ENCODE peak calls at places on chromosomes 4 and X, in nine cellular contexts. K is sigmoid colon, Y is fibroblast of lung, I is fibroblast of pulmonary artery, L is AG04449, E is IMR-90, U is A549, A is lower lobe of right lung, D is astrocyte. N is an unnamed sample.

GRCh38 chr4:172813359-172813923 is 355.2 kb upstream of the GALNT7 start:
- DNase-seq in K (no peak), Y (peak; percentile 32), I (no peak), L (no peak), E (peak; percentile 13), U (no peak), A (no peak), D (peak; percentile 20), N (peak; percentile 3)

GRCh38 chr4:41525129-41525528 is 12.8 kb upstream of the LIMCH1 start:
- DNase-seq in K (no peak), Y (peak; percentile 99), I (peak; percentile 92), L (peak; percentile 63), E (peak; percentile 69), U (peak; percentile 38), A (no peak), D (peak; percentile 99), N (no peak)

GRCh38 chr4:24560770-24561415 is 23.5 kb downstream of the DHX15 start:
- DNase-seq in K (no peak), Y (peak; percentile 68), I (no peak), L (peak; percentile 55), E (peak; percentile 74), U (no peak), A (no peak), D (peak; percentile 64), N (no peak)

GRCh38 chr4:128565565-128566186 is 243.8 kb upstream of the JADE1 start:
- DNase-seq in K (peak; percentile 72), Y (no peak), I (peak; percentile 71), L (no peak), E (no peak), U (no peak), A (no peak), D (no peak), N (no peak)

GRCh38 chr4:99811117-99811516 is 5.5 kb upstream of the DAPP1 start:
- DNase-seq in K (no peak), Y (no peak), I (no peak), L (no peak), E (no peak), U (no peak), A (no peak), D (no peak), N (no peak)

GRCh38 chr4:173866289-173866688 is 336.3 kb upstream of the HAND2 start:
- DNase-seq in K (no peak), Y (no peak), I (no peak), L (no peak), E (no peak), U (no peak), A (no peak), D (no peak), N (no peak)

GRCh38 chrX:34658316-34658715 is 1.2 kb upstream of the TMEM47 start:
- DNase-seq in K (no peak), Y (peak; percentile 7), I (peak; percentile 4), L (peak; percentile 28), E (peak; percentile 40), U (no peak), A (no peak), D (no peak), N (no peak)

GRCh38 chrX:129744881-129745321 is 6.1 kb downstream of the XPNPEP2 start:
- DNase-seq in K (peak; percentile 25), Y (no peak), I (no peak), L (no peak), E (no peak), U (no peak), A (no peak), D (no peak), N (no peak)

GRCh38 chr4:4480685-4481393 is 61.0 kb downstream of the STX18 start:
- DNase-seq in K (no peak), Y (peak; percentile 33), I (peak; percentile 38), L (no peak), E (peak; percentile 41), U (no peak), A (no peak), D (no peak), N (no peak)

GRCh38 chr4:165875446-165875845 is 2.4 kb downstream of the TLL1 start:
- DNase-seq in K (no peak), Y (no peak), I (no peak), L (no peak), E (no peak), U (no peak), A (no peak), D (no peak), N (no peak)

GRCh38 chrX:16559206-16559619 is 90.7 kb upstream of the S100G start:
- DNase-seq in K (no peak), Y (peak; percentile 31), I (no peak), L (no peak), E (peak; percentile 43), U (no peak), A (no peak), D (peak; percentile 15), N (no peak)

GRCh38 chrX:13029831-13030771 is 14.3 kb downstream of the FAM9C start:
- DNase-seq in K (no peak), Y (peak; percentile 27), I (peak; percentile 29), L (no peak), E (no peak), U (no peak), A (no peak), D (no peak), N (no peak)

GRCh38 chr4:81756973-81757372 is 285.3 kb upstream of the RASGEF1B start:
- DNase-seq in K (no peak), Y (no peak), I (no peak), L (no peak), E (no peak), U (no peak), A (no peak), D (no peak), N (peak; percentile 4)

GRCh38 chr4:73662709-73663546 is 42.7 kb upstream of the RASSF6 start:
- DNase-seq in K (no peak), Y (peak; percentile 60), I (peak; percentile 89), L (no peak), E (peak; percentile 77), U (peak; percentile 19), A (no peak), D (peak; percentile 50), N (no peak)

GRCh38 chrX:13377537-13377936 is 57.7 kb upstream of the ATXN3L start:
- DNase-seq in K (no peak), Y (peak; percentile 95), I (peak; percentile 90), L (peak; percentile 76), E (peak; percentile 95), U (no peak), A (no peak), D (peak; percentile 95), N (no peak)

GRCh38 chr4:53197760-53198150 is 168.1 kb downstream of the SCFD2 start:
- DNase-seq in K (no peak), Y (no peak), I (no peak), L (no peak), E (no peak), U (no peak), A (no peak), D (no peak), N (no peak)

GRCh38 chr4:71151054-71151453 is 157.6 kb downstream of the DCK start:
- DNase-seq in K (no peak), Y (no peak), I (no peak), L (no peak), E (peak; percentile 19), U (no peak), A (no peak), D (no peak), N (no peak)

GRCh38 chr4:15375707-15376106 is 52.1 kb upstream of the C1QTNF7 start:
- DNase-seq in K (no peak), Y (no peak), I (no peak), L (no peak), E (no peak), U (no peak), A (no peak), D (no peak), N (no peak)

DNA sequence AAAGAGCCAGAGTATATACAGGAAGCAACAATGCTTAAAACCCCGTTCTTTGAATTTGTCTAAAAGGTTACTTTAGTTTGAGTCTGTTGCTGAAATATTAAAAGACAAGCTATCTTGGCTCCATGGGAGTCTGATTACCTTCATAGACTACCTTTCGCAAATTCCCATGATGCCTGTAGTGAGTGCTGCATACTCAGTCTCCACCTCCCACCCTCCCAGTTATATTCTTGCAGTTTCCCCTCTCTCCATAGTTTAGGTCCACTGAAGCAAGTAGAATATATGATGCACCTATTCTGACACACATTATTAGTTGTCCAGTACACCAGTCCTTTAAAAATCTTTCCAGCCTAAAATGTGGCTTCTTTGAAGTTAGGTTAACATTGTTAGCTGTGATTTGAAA is 2.4 kb downstream of the CNKSR2 start:
- DNase-seq in K (no peak), Y (no peak), I (no peak), L (no peak), E (no peak), U (no peak), A (no peak), D (no peak), N (no peak)
- H3K4me3 ChIP-seq in K (no peak overlapping the region), Y (no peak overlapping the region), I (no peak overlapping the region), L (no peak overlapping the region), E (no peak overlapping the region), U (peak overlapping the region; percentile 89), A (no peak overlapping the region), D (no peak overlapping the region), N (no peak overlapping the region)

GRCh38 chr4:168550071-168550766 is 53.4 kb downstream of the PALLD start:
- DNase-seq in K (no peak), Y (peak; percentile 57), I (no peak), L (no peak), E (peak; percentile 31), U (no peak), A (no peak), D (peak; percentile 42), N (no peak)

GRCh38 chr4:168553714-168554370 is 57.0 kb downstream of the PALLD start:
- DNase-seq in K (no peak), Y (no peak), I (no peak), L (no peak), E (no peak), U (no peak), A (no peak), D (no peak), N (no peak)

GRCh38 chr4:168549145-168549544 is 52.3 kb downstream of the PALLD start:
- DNase-seq in K (no peak), Y (no peak), I (no peak), L (no peak), E (no peak), U (no peak), A (no peak), D (no peak), N (no peak)

GRCh38 chr4:168551211-168551610 is 54.4 kb downstream of the PALLD start:
- DNase-seq in K (no peak), Y (peak; percentile 91), I (peak; percentile 87), L (no peak), E (peak; percentile 91), U (no peak), A (no peak), D (peak; percentile 89), N (no peak)

GRCh38 chr4:168551945-168552695 is 55.3 kb downstream of the PALLD start:
- DNase-seq in K (no peak), Y (no peak), I (no peak), L (no peak), E (no peak), U (no peak), A (no peak), D (no peak), N (no peak)
- TF ChIP-seq CTCF in K (no peak), Y (no peak), I (no peak), L (no peak), E (peak; percentile 17), U (no peak), A (peak; percentile 26), D (no peak), N (no peak)

GRCh38 chr4:7985891-7986441 is 46.3 kb upstream of the AFAP1 start:
- DNase-seq in K (no peak), Y (no peak), I (peak; percentile 43), L (no peak), E (peak; percentile 36), U (no peak), A (no peak), D (no peak), N (no peak)
- H3K4me3 ChIP-seq in K (no peak overlapping the region), Y (no peak overlapping the region), I (no peak overlapping the region), L (no peak overlapping the region), E (no peak overlapping the region), U (no peak overlapping the region), A (no peak overlapping the region), D (no peak overlapping the region), N (no peak overlapping the region)

GRCh38 chr4:32042486-32042885 is 1322.3 kb downstream of the PCDH7 start:
- DNase-seq in K (no peak), Y (no peak), I (no peak), L (no peak), E (no peak), U (no peak), A (no peak), D (no peak), N (no peak)
- TF ChIP-seq CTCF in K (no peak), Y (no peak), I (no peak), L (no peak), E (no peak), U (peak; percentile 40), A (no peak), D (no peak), N (no peak)

N was measured in GM12864.